ENCODE peak calls at places on chromosomes 1 and 21, in four cellular contexts. One of them, this sample, is unnamed.

GRCh38 chr1:17046043-17046657 is 7.7 kb downstream of the SDHB start:
- DNase-seq in HepG2: peak
- DNase-seq in SK-N-SH: peak
- DNase-seq in K562: no peak
- DNase-seq in this sample: no peak

GRCh38 chr1:68173283-68174172 is 58.8 kb downstream of the WLS start:
- DNase-seq in HepG2: no peak
- DNase-seq in SK-N-SH: no peak
- DNase-seq in K562: no peak
- DNase-seq in this sample: no peak

GRCh38 chr1:204263240-204263848 is 49.6 kb upstream of the GOLT1A start:
- DNase-seq in K562: no peak
- DNase-seq in HepG2: no peak
- DNase-seq in SK-N-SH: peak
- DNase-seq in this sample: no peak

GRCh38 chr1:169550294-169550693 is 36.0 kb downstream of the F5 start:
- DNase-seq in SK-N-SH: peak
- DNase-seq in HepG2: peak
- DNase-seq in K562: peak
- DNase-seq in this sample: no peak

GRCh38 chr1:208185801-208186201 is 58.4 kb downstream of the PLXNA2 start:
- DNase-seq in K562: peak
- DNase-seq in SK-N-SH: no peak
- DNase-seq in HepG2: no peak
- DNase-seq in this sample: no peak

GRCh38 chr21:29185633-29186032 is 55.2 kb downstream of the MAP3K7CL start:
- DNase-seq in HepG2: no peak
- DNase-seq in SK-N-SH: no peak
- DNase-seq in K562: no peak
- DNase-seq in this sample: no peak

GRCh38 chr1:198633675-198634121 is 5.1 kb upstream of the PTPRC start:
- DNase-seq in HepG2: no peak
- DNase-seq in K562: no peak
- DNase-seq in SK-N-SH: no peak
- DNase-seq in this sample: no peak

GRCh38 chr1:183776731-183777130 is 28.2 kb upstream of the RGL1 start:
- DNase-seq in K562: no peak
- DNase-seq in HepG2: no peak
- DNase-seq in SK-N-SH: no peak
- DNase-seq in this sample: no peak

GRCh38 chr1:95118019-95118499 is 904 bp downstream of the TLCD4 start:
- DNase-seq in K562: no peak
- DNase-seq in SK-N-SH: no peak
- DNase-seq in HepG2: no peak
- DNase-seq in this sample: no peak

GRCh38 chr1:15617874-15618684 is 821 bp downstream of the DDI2 start:
- DNase-seq in HepG2: peak
- DNase-seq in SK-N-SH: peak
- DNase-seq in K562: peak
- DNase-seq in this sample: peak

GRCh38 chr1:231515748-231516147 is 12.7 kb upstream of the TSNAX start:
- DNase-seq in SK-N-SH: no peak
- DNase-seq in HepG2: no peak
- DNase-seq in K562: no peak
- DNase-seq in this sample: peak

GRCh38 chr21:33839167-33839716 is 76.4 kb downstream of the ATP5PO start:
- DNase-seq in HepG2: no peak
- DNase-seq in K562: peak
- DNase-seq in SK-N-SH: no peak
- DNase-seq in this sample: no peak

GRCh38 chr1:222911866-222912265 is 97.0 kb downstream of the DISP1 start:
- DNase-seq in SK-N-SH: no peak
- DNase-seq in K562: no peak
- DNase-seq in HepG2: no peak
- DNase-seq in this sample: no peak

GRCh38 chr1:112256413-112256812 is 139.6 kb upstream of the CTTNBP2NL start:
- DNase-seq in HepG2: no peak
- DNase-seq in K562: no peak
- DNase-seq in SK-N-SH: no peak
- DNase-seq in this sample: no peak

GRCh38 chr1:27542463-27543273 is 52.7 kb upstream of the WASF2 start:
- DNase-seq in HepG2: peak
- DNase-seq in SK-N-SH: no peak
- DNase-seq in K562: peak
- DNase-seq in this sample: no peak

GRCh38 chr1:183522104-183522503 is 49.8 kb downstream of the SMG7 start:
- DNase-seq in HepG2: no peak
- DNase-seq in K562: no peak
- DNase-seq in SK-N-SH: no peak
- DNase-seq in this sample: no peak

GRCh38 chr21:42426876-42427480 is 23.3 kb downstream of the UBASH3A start:
- DNase-seq in SK-N-SH: no peak
- DNase-seq in K562: no peak
- DNase-seq in HepG2: no peak
- DNase-seq in this sample: no peak

GRCh38 chr21:42424848-42425602 is 21.3 kb downstream of the UBASH3A start:
- DNase-seq in K562: no peak
- DNase-seq in SK-N-SH: no peak
- DNase-seq in HepG2: no peak
- DNase-seq in this sample: no peak

GRCh38 chr21:42423685-42424084 is 20.0 kb downstream of the UBASH3A start:
- DNase-seq in HepG2: no peak
- DNase-seq in K562: no peak
- DNase-seq in SK-N-SH: no peak
- DNase-seq in this sample: no peak

GRCh38 chr21:42426424-42426823 is 22.7 kb downstream of the UBASH3A start:
- DNase-seq in K562: no peak
- DNase-seq in SK-N-SH: no peak
- DNase-seq in HepG2: no peak
- DNase-seq in this sample: no peak

GRCh38 chr21:42425603-42425985 is 21.9 kb downstream of the UBASH3A start:
- DNase-seq in K562: no peak
- DNase-seq in HepG2: no peak
- DNase-seq in SK-N-SH: no peak
- DNase-seq in this sample: peak
- TF ChIP-seq GABPA in K562: no peak
- TF ChIP-seq GABPA in HepG2: no peak
- TF ChIP-seq GABPA in SK-N-SH: no peak
- TF ChIP-seq GABPA in this sample: no peak

DNA sequence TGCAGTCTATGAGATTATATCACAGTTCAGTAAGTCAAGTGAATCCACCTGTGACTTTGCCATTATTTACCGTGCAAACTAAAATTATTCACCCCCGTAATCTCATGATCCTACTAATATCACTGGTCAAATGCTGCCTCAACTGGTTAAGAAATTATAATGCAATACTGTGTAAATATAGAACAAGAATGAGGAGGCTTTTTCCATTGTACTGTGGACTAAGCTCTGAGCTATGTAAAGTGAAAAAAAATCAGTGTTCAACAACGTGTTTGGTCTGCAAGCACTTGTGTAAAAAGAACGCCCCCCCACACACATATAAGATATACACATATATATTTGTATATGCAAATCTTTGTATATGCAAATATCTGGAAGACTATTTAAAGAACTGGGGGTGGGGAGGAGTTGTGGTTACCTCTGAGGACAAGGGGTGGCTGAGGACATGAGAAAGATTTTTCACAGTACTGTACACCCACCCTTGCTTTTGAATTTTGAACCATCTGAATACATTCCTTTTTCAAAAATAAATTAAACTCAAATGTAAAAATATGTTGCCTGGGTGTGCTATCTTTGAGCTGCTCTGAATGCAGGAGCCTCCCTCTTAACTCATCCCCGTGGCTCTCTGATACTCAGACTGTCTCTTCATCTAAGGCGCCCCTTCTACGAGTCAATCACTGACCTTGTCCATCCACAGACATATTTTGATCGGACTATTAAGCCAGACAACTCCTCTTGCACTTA is 57.0 kb downstream of the PTP4A2 start:
- DNase-seq in K562: no peak
- DNase-seq in SK-N-SH: no peak
- DNase-seq in HepG2: peak
- DNase-seq in this sample: no peak
- TF ChIP-seq ZBTB33 in K562: no peak
- TF ChIP-seq ZBTB33 in SK-N-SH: no peak
- TF ChIP-seq ZBTB33 in HepG2: no peak
- TF ChIP-seq ZBTB33 in this sample: no peak

GRCh38 chr1:150072959-150073358 is 5.4 kb downstream of the VPS45 start:
- DNase-seq in HepG2: no peak
- DNase-seq in K562: no peak
- DNase-seq in SK-N-SH: peak
- DNase-seq in this sample: no peak
- TF ChIP-seq MAX in HepG2: no peak
- TF ChIP-seq MAX in K562: no peak
- TF ChIP-seq MAX in SK-N-SH: no peak
- TF ChIP-seq MAX in this sample: no peak

GRCh38 chr1:93000291-93000690 is 39.0 kb upstream of the DIPK1A start:
- DNase-seq in HepG2: no peak
- DNase-seq in SK-N-SH: no peak
- DNase-seq in K562: no peak
- DNase-seq in this sample: no peak

GRCh38 chr1:93003981-93004380 is 42.7 kb upstream of the DIPK1A start:
- DNase-seq in K562: no peak
- DNase-seq in SK-N-SH: no peak
- DNase-seq in HepG2: no peak
- DNase-seq in this sample: no peak

GRCh38 chr1:93004566-93005251 is 43.4 kb upstream of the DIPK1A start:
- DNase-seq in HepG2: no peak
- DNase-seq in K562: no peak
- DNase-seq in SK-N-SH: no peak
- DNase-seq in this sample: no peak

GRCh38 chr1:93000751-93001175 is 39.5 kb upstream of the DIPK1A start:
- DNase-seq in HepG2: no peak
- DNase-seq in K562: no peak
- DNase-seq in SK-N-SH: no peak
- DNase-seq in this sample: no peak

GRCh38 chr1:93001893-93002292 is 40.6 kb upstream of the DIPK1A start:
- DNase-seq in HepG2: no peak
- DNase-seq in K562: no peak
- DNase-seq in SK-N-SH: no peak
- DNase-seq in this sample: no peak
- TF ChIP-seq GABPA in HepG2: no peak
- TF ChIP-seq GABPA in K562: no peak
- TF ChIP-seq GABPA in SK-N-SH: no peak
- TF ChIP-seq GABPA in this sample: no peak

GRCh38 chr1:184930232-184930631 is 44.1 kb downstream of the NIBAN1 start:
- DNase-seq in K562: no peak
- DNase-seq in SK-N-SH: no peak
- DNase-seq in HepG2: no peak
- DNase-seq in this sample: no peak
- TF ChIP-seq ZBTB33 in K562: no peak
- TF ChIP-seq ZBTB33 in SK-N-SH: no peak
- TF ChIP-seq ZBTB33 in HepG2: no peak
- TF ChIP-seq ZBTB33 in this sample: no peak

GRCh38 chr1:99869304-99869703 is 19.1 kb downstream of the AGL start:
- DNase-seq in SK-N-SH: no peak
- DNase-seq in HepG2: no peak
- DNase-seq in K562: no peak
- DNase-seq in this sample: no peak
- TF ChIP-seq MAX in SK-N-SH: no peak
- TF ChIP-seq MAX in HepG2: no peak
- TF ChIP-seq MAX in K562: no peak
- TF ChIP-seq MAX in this sample: no peak

DNA sequence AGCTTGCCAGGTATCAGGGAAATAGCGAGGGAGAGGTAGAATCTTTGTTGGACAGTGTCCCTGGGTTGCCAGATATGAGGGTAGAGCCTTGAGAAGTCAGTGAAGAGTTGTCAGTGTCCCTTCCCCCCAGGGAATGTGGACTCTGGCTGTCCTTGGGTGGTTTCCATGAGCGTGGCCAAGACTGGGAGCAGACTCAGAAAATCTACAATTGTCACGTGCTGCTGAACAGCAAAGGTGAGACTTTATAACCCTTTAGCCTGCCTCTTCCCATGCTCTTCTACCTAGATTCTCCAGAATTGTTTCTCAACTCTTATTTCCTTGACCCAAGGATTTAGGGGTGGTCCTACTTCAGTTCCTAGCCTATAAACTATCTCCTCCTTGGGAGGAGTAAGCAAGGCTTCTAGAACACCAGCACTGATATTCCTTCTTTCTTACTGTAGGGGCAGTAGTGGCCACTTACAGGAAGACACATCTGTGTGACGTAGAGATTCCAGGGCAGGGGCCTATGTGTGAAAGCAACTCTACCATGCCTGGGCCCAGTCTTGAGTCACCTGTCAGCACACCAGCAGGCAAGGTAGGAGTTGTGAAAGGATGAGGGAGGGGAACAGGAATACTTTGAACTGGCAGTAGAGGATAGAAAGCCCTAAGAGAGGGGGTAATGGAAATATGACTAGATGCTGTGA is 1.6 kb downstream of the NIT1 start:
- DNase-seq in SK-N-SH: peak
- DNase-seq in HepG2: no peak
- DNase-seq in K562: peak
- DNase-seq in this sample: no peak
- TF ChIP-seq GABPA in SK-N-SH: no peak
- TF ChIP-seq GABPA in HepG2: peak
- TF ChIP-seq GABPA in K562: peak
- TF ChIP-seq GABPA in this sample: no peak

GRCh38 chr21:36522174-36522810 is 42.4 kb upstream of the CLDN14 start:
- DNase-seq in SK-N-SH: no peak
- DNase-seq in HepG2: no peak
- DNase-seq in K562: no peak
- DNase-seq in this sample: no peak

GRCh38 chr21:36524477-36524876 is 44.6 kb upstream of the CLDN14 start:
- DNase-seq in HepG2: no peak
- DNase-seq in K562: no peak
- DNase-seq in SK-N-SH: no peak
- DNase-seq in this sample: no peak

DNA sequence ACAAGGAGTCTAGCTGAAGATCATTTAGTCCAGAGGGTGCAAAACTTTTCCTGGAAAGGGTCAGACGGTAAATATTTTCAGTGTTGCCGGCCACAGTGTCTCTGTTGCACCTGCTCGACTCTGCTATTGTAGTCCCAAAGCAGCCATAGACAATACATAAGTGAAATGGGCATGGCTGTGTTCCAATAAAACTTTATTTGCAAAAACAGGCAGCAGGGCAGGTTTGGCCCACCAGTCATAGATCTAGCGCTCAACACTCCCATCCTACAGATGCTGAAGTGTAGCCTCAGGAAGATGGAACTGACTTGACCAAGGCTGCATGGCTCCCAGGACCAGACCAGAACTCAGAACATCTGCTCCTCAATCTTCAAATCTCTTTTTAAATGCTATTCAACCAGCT is 46.2 kb upstream of the CLDN14 start:
- DNase-seq in SK-N-SH: no peak
- DNase-seq in HepG2: no peak
- DNase-seq in K562: no peak
- DNase-seq in this sample: no peak
- TF ChIP-seq ZBTB33 in SK-N-SH: no peak
- TF ChIP-seq ZBTB33 in HepG2: no peak
- TF ChIP-seq ZBTB33 in K562: no peak
- TF ChIP-seq ZBTB33 in this sample: no peak

This sample was measured in GM12878.